ENCODE peak calls at places on chromosomes 12 and 14, in ten cellular contexts. One of them, this sample, is unnamed.
A peak's percentile ranks its signal among the peaks of the same experiment; 100 is the strongest.

GRCh38 chr12:1630827-1631591 is 2.0 kb downstream of the WNT5B start:
- DNase-seq in brain microvascular endothelial cell: peak; percentile 55
- DNase-seq in cardiac muscle cell: peak; percentile 47
- DNase-seq in fibroblast of the aortic adventitia: no peak
- DNase-seq in AG09309: no peak
- DNase-seq in lower lobe of right lung: no peak
- DNase-seq in bronchial epithelial cell: no peak
- DNase-seq in IMR-90: peak; percentile 77
- DNase-seq in astrocyte of the spinal cord: peak; percentile 77
- DNase-seq in B cell: no peak
- DNase-seq in this sample: no peak

GRCh38 chr12:60279224-60279623 is 683.4 kb downstream of the SLC16A7 start:
- DNase-seq in brain microvascular endothelial cell: peak; percentile 12
- DNase-seq in cardiac muscle cell: peak; percentile 16
- DNase-seq in fibroblast of the aortic adventitia: peak; percentile 58
- DNase-seq in AG09309: no peak
- DNase-seq in lower lobe of right lung: no peak
- DNase-seq in bronchial epithelial cell: peak; percentile 44
- DNase-seq in IMR-90: peak; percentile 84
- DNase-seq in astrocyte of the spinal cord: no peak
- DNase-seq in B cell: no peak
- DNase-seq in this sample: no peak

GRCh38 chr12:24562761-24563392 is 386.0 kb downstream of the BCAT1 start:
- DNase-seq in brain microvascular endothelial cell: peak; percentile 40
- DNase-seq in cardiac muscle cell: peak; percentile 42
- DNase-seq in fibroblast of the aortic adventitia: peak; percentile 43
- DNase-seq in AG09309: no peak
- DNase-seq in lower lobe of right lung: peak; percentile 53
- DNase-seq in bronchial epithelial cell: peak; percentile 8
- DNase-seq in IMR-90: peak; percentile 54
- DNase-seq in astrocyte of the spinal cord: peak; percentile 76
- DNase-seq in B cell: peak; percentile 63
- DNase-seq in this sample: no peak

GRCh38 chr14:105865266-105865903 is 339.0 kb downstream of the TMEM121 start:
- DNase-seq in brain microvascular endothelial cell: no peak
- DNase-seq in cardiac muscle cell: no peak
- DNase-seq in fibroblast of the aortic adventitia: no peak
- DNase-seq in AG09309: no peak
- DNase-seq in lower lobe of right lung: no peak
- DNase-seq in bronchial epithelial cell: no peak
- DNase-seq in IMR-90: no peak
- DNase-seq in astrocyte of the spinal cord: no peak
- DNase-seq in B cell: no peak
- DNase-seq in this sample: no peak

GRCh38 chr14:96583605-96584041 is 81.4 kb downstream of the PAPOLA start:
- DNase-seq in brain microvascular endothelial cell: no peak
- DNase-seq in cardiac muscle cell: no peak
- DNase-seq in fibroblast of the aortic adventitia: no peak
- DNase-seq in AG09309: no peak
- DNase-seq in lower lobe of right lung: no peak
- DNase-seq in bronchial epithelial cell: no peak
- DNase-seq in IMR-90: no peak
- DNase-seq in astrocyte of the spinal cord: no peak
- DNase-seq in B cell: no peak
- DNase-seq in this sample: no peak

GRCh38 chr12:91004872-91005271 is at the start of gene EPYC:
- DNase-seq in brain microvascular endothelial cell: no peak
- DNase-seq in cardiac muscle cell: no peak
- DNase-seq in fibroblast of the aortic adventitia: no peak
- DNase-seq in AG09309: no peak
- DNase-seq in lower lobe of right lung: no peak
- DNase-seq in bronchial epithelial cell: no peak
- DNase-seq in IMR-90: no peak
- DNase-seq in astrocyte of the spinal cord: no peak
- DNase-seq in B cell: no peak
- DNase-seq in this sample: no peak

GRCh38 chr12:1635656-1636055 is 6.6 kb downstream of the WNT5B start:
- DNase-seq in brain microvascular endothelial cell: no peak
- DNase-seq in cardiac muscle cell: peak; percentile 27
- DNase-seq in fibroblast of the aortic adventitia: no peak
- DNase-seq in AG09309: no peak
- DNase-seq in lower lobe of right lung: no peak
- DNase-seq in bronchial epithelial cell: no peak
- DNase-seq in IMR-90: no peak
- DNase-seq in astrocyte of the spinal cord: no peak
- DNase-seq in B cell: no peak
- DNase-seq in this sample: no peak

GRCh38 chr12:124347805-124348658 is 53.1 kb downstream of the RFLNA start:
- DNase-seq in brain microvascular endothelial cell: no peak
- DNase-seq in cardiac muscle cell: no peak
- DNase-seq in fibroblast of the aortic adventitia: no peak
- DNase-seq in AG09309: no peak
- DNase-seq in lower lobe of right lung: no peak
- DNase-seq in bronchial epithelial cell: no peak
- DNase-seq in IMR-90: no peak
- DNase-seq in astrocyte of the spinal cord: no peak
- DNase-seq in B cell: no peak
- DNase-seq in this sample: no peak

GRCh38 chr12:110135012-110135411 is 10.9 kb downstream of the IFT81 start:
- DNase-seq in brain microvascular endothelial cell: peak; percentile 34
- DNase-seq in cardiac muscle cell: peak; percentile 38
- DNase-seq in fibroblast of the aortic adventitia: peak; percentile 76
- DNase-seq in AG09309: peak; percentile 34
- DNase-seq in lower lobe of right lung: no peak
- DNase-seq in bronchial epithelial cell: peak; percentile 38
- DNase-seq in IMR-90: peak; percentile 95
- DNase-seq in astrocyte of the spinal cord: peak; percentile 32
- DNase-seq in B cell: no peak
- DNase-seq in this sample: no peak

GRCh38 chr14:32121536-32121935 is 44.4 kb downstream of the ARHGAP5 start:
- DNase-seq in brain microvascular endothelial cell: no peak
- DNase-seq in cardiac muscle cell: no peak
- DNase-seq in fibroblast of the aortic adventitia: no peak
- DNase-seq in AG09309: no peak
- DNase-seq in lower lobe of right lung: no peak
- DNase-seq in bronchial epithelial cell: no peak
- DNase-seq in IMR-90: no peak
- DNase-seq in astrocyte of the spinal cord: no peak
- DNase-seq in B cell: no peak
- DNase-seq in this sample: no peak

GRCh38 chr12:52141306-52141705 is 50.5 kb downstream of the KRT80 start:
- DNase-seq in brain microvascular endothelial cell: no peak
- DNase-seq in cardiac muscle cell: no peak
- DNase-seq in fibroblast of the aortic adventitia: no peak
- DNase-seq in AG09309: no peak
- DNase-seq in lower lobe of right lung: no peak
- DNase-seq in bronchial epithelial cell: no peak
- DNase-seq in IMR-90: no peak
- DNase-seq in astrocyte of the spinal cord: no peak
- DNase-seq in B cell: no peak
- DNase-seq in this sample: no peak

GRCh38 chr12:122837306-122838265 is 2.3 kb downstream of the HIP1R start:
- DNase-seq in brain microvascular endothelial cell: no peak
- DNase-seq in cardiac muscle cell: no peak
- DNase-seq in fibroblast of the aortic adventitia: no peak
- DNase-seq in AG09309: no peak
- DNase-seq in lower lobe of right lung: peak; percentile 28
- DNase-seq in bronchial epithelial cell: peak; percentile 33
- DNase-seq in IMR-90: no peak
- DNase-seq in astrocyte of the spinal cord: no peak
- DNase-seq in B cell: peak; percentile 26
- DNase-seq in this sample: no peak

GRCh38 chr12:13024151-13024946 is 19.8 kb upstream of the FAM234B start:
- DNase-seq in brain microvascular endothelial cell: peak; percentile 71
- DNase-seq in cardiac muscle cell: peak; percentile 70
- DNase-seq in fibroblast of the aortic adventitia: peak; percentile 77
- DNase-seq in AG09309: peak; percentile 35
- DNase-seq in lower lobe of right lung: no peak
- DNase-seq in bronchial epithelial cell: peak; percentile 40
- DNase-seq in IMR-90: peak; percentile 82
- DNase-seq in astrocyte of the spinal cord: peak; percentile 77
- DNase-seq in B cell: no peak
- DNase-seq in this sample: no peak

GRCh38 chr12:113547157-113547556 is 75.5 kb upstream of the LHX5 start:
- DNase-seq in brain microvascular endothelial cell: no peak
- DNase-seq in cardiac muscle cell: no peak
- DNase-seq in fibroblast of the aortic adventitia: no peak
- DNase-seq in AG09309: no peak
- DNase-seq in lower lobe of right lung: no peak
- DNase-seq in bronchial epithelial cell: no peak
- DNase-seq in IMR-90: no peak
- DNase-seq in astrocyte of the spinal cord: no peak
- DNase-seq in B cell: no peak
- DNase-seq in this sample: no peak

GRCh38 chr12:121816925-121817647 is 13.3 kb downstream of the SETD1B start:
- DNase-seq in brain microvascular endothelial cell: no peak
- DNase-seq in cardiac muscle cell: no peak
- DNase-seq in fibroblast of the aortic adventitia: no peak
- DNase-seq in AG09309: no peak
- DNase-seq in lower lobe of right lung: no peak
- DNase-seq in bronchial epithelial cell: no peak
- DNase-seq in IMR-90: no peak
- DNase-seq in astrocyte of the spinal cord: no peak
- DNase-seq in B cell: no peak
- DNase-seq in this sample: no peak

GRCh38 chr14:100562751-100563150 is 24.5 kb downstream of the BEGAIN start:
- DNase-seq in brain microvascular endothelial cell: no peak
- DNase-seq in cardiac muscle cell: no peak
- DNase-seq in fibroblast of the aortic adventitia: no peak
- DNase-seq in AG09309: no peak
- DNase-seq in lower lobe of right lung: no peak
- DNase-seq in bronchial epithelial cell: no peak
- DNase-seq in IMR-90: no peak
- DNase-seq in astrocyte of the spinal cord: no peak
- DNase-seq in B cell: no peak
- DNase-seq in this sample: no peak

DNA sequence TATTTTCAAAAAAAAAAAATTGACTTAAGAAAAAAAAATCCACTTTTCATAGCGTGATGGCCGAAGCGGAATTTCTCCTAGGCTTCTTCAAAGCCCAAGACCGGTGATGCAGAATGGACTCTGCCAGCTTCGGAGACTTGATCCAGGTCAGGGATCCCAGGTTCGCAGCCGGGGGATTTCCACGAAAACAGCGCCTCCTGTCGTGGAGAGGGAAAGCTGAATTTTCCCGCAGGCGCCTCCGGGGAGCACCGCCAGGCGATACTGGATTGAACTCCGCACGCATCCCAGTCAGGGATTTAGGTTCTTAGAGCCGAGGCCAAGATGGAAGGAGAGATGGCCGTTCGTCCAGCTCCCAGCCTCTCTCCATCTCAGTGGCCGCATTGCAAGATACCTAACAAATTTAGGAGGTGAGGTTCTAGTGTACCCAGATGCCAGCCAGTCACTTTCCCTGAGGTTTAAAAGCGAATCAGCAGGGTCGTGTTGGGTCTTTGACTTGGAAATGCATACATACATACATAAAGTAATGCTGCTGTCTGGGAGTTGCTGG is 2.2 kb downstream of the TTC6 start:
- DNase-seq in brain microvascular endothelial cell: no peak
- DNase-seq in cardiac muscle cell: peak; percentile 41
- DNase-seq in fibroblast of the aortic adventitia: no peak
- DNase-seq in AG09309: no peak
- DNase-seq in lower lobe of right lung: no peak
- DNase-seq in bronchial epithelial cell: peak; percentile 59
- DNase-seq in IMR-90: no peak
- DNase-seq in astrocyte of the spinal cord: no peak
- DNase-seq in B cell: no peak
- DNase-seq in this sample: no peak
- TF ChIP-seq CTCF in brain microvascular endothelial cell: peak; percentile 76
- TF ChIP-seq CTCF in cardiac muscle cell: peak; percentile 51
- TF ChIP-seq CTCF in fibroblast of the aortic adventitia: peak; percentile 47
- TF ChIP-seq CTCF in AG09309: peak; percentile 46
- TF ChIP-seq CTCF in lower lobe of right lung: peak; percentile 38
- TF ChIP-seq CTCF in bronchial epithelial cell: peak; percentile 78
- TF ChIP-seq CTCF in IMR-90: peak; percentile 44
- TF ChIP-seq CTCF in astrocyte of the spinal cord: peak; percentile 59
- TF ChIP-seq CTCF in B cell: no peak
- TF ChIP-seq CTCF in this sample: peak; percentile 41

GRCh38 chr14:64159588-64159987 is 134.6 kb downstream of the ESR2 start:
- DNase-seq in brain microvascular endothelial cell: no peak
- DNase-seq in cardiac muscle cell: no peak
- DNase-seq in fibroblast of the aortic adventitia: no peak
- DNase-seq in AG09309: no peak
- DNase-seq in lower lobe of right lung: no peak
- DNase-seq in bronchial epithelial cell: no peak
- DNase-seq in IMR-90: no peak
- DNase-seq in astrocyte of the spinal cord: no peak
- DNase-seq in B cell: peak; percentile 35
- DNase-seq in this sample: no peak
- TF ChIP-seq CTCF in brain microvascular endothelial cell: peak; percentile 10
- TF ChIP-seq CTCF in cardiac muscle cell: peak; percentile 5
- TF ChIP-seq CTCF in fibroblast of the aortic adventitia: no peak
- TF ChIP-seq CTCF in AG09309: no peak
- TF ChIP-seq CTCF in lower lobe of right lung: no peak
- TF ChIP-seq CTCF in bronchial epithelial cell: no peak
- TF ChIP-seq CTCF in IMR-90: no peak
- TF ChIP-seq CTCF in astrocyte of the spinal cord: peak; percentile 9
- TF ChIP-seq CTCF in B cell: peak; percentile 62
- TF ChIP-seq CTCF in this sample: no peak

GRCh38 chr14:30266290-30266689 is 292.7 kb upstream of the G2E3 start:
- DNase-seq in brain microvascular endothelial cell: no peak
- DNase-seq in cardiac muscle cell: no peak
- DNase-seq in fibroblast of the aortic adventitia: no peak
- DNase-seq in AG09309: no peak
- DNase-seq in lower lobe of right lung: no peak
- DNase-seq in bronchial epithelial cell: no peak
- DNase-seq in IMR-90: no peak
- DNase-seq in astrocyte of the spinal cord: no peak
- DNase-seq in B cell: no peak
- DNase-seq in this sample: no peak
- TF ChIP-seq CTCF in brain microvascular endothelial cell: no peak
- TF ChIP-seq CTCF in cardiac muscle cell: no peak
- TF ChIP-seq CTCF in fibroblast of the aortic adventitia: no peak
- TF ChIP-seq CTCF in AG09309: no peak
- TF ChIP-seq CTCF in lower lobe of right lung: no peak
- TF ChIP-seq CTCF in bronchial epithelial cell: no peak
- TF ChIP-seq CTCF in IMR-90: no peak
- TF ChIP-seq CTCF in astrocyte of the spinal cord: no peak
- TF ChIP-seq CTCF in B cell: no peak
- TF ChIP-seq CTCF in this sample: peak; percentile 25

DNA sequence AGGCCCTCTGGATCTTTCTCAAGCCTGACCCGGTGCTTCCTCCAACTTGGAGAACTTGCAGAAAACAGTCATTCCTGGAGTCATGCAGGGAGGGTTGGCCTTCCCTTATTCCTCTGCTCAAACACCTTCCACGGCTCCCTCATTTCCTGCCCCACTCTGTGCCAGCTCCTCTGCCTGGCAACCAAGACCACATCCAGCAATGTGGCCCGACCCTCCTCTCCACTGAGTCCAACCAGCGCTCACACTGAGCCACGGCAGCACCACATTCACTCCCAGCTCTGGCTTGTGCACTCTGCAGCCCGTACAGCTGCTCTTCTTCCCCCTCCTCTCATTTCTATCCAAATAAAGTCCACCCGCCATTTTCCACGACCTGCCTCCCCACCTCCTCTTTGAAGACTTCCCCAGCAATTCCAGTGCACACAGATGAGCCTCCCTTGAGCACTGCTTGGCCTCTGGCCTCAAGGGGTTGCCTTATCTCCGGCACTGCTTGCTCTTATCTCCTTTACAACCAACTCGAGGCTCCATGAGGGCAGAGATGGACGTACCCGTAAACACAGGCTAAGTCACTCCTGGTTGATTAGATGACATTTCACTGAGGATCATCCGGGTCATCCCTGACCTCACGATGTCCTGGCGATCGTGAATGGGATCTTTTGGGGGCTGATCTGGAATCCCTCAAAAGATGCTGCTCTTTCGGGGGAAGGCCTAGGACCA is 5.4 kb downstream of the PGF start:
- DNase-seq in brain microvascular endothelial cell: no peak
- DNase-seq in cardiac muscle cell: no peak
- DNase-seq in fibroblast of the aortic adventitia: no peak
- DNase-seq in AG09309: no peak
- DNase-seq in lower lobe of right lung: no peak
- DNase-seq in bronchial epithelial cell: no peak
- DNase-seq in IMR-90: no peak
- DNase-seq in astrocyte of the spinal cord: no peak
- DNase-seq in B cell: no peak
- DNase-seq in this sample: no peak
- TF ChIP-seq CTCF in brain microvascular endothelial cell: no peak
- TF ChIP-seq CTCF in cardiac muscle cell: no peak
- TF ChIP-seq CTCF in fibroblast of the aortic adventitia: no peak
- TF ChIP-seq CTCF in AG09309: no peak
- TF ChIP-seq CTCF in lower lobe of right lung: no peak
- TF ChIP-seq CTCF in bronchial epithelial cell: no peak
- TF ChIP-seq CTCF in IMR-90: no peak
- TF ChIP-seq CTCF in astrocyte of the spinal cord: no peak
- TF ChIP-seq CTCF in B cell: no peak
- TF ChIP-seq CTCF in this sample: no peak

This sample was measured in LNCaP clone FGC.